ENCODE peak calls at places on chromosome 18, in seven cellular contexts. B is adrenal gland, I is HepG2, F is aorta, Z is H9, C is mammary epithelial cell, T is Karpas-422. E is an unnamed sample. For H3K4me1, the result is how much of the 10 kb centered on the place peaks cover.

GRCh38 chr18:63290456-63291200 is 28.9 kb downstream of the BCL2 start:
- DNase-seq in B (no peak), Z (no peak), F (no peak), C (no peak), I (no peak), T (no peak), E (no peak)

GRCh38 chr18:75125359-75126331 is 83.3 kb downstream of the PTGR3 start:
- DNase-seq in C (peak), F (no peak), I (peak), Z (peak), T (no peak), B (no peak), E (no peak)

GRCh38 chr18:9039441-9039950 is 63.0 kb upstream of the NDUFV2 start:
- DNase-seq in Z (no peak), T (no peak), B (no peak), C (no peak), F (no peak), I (no peak), E (no peak)

GRCh38 chr18:44039826-44040225 is 640.9 kb upstream of the SETBP1 start:
- DNase-seq in I (no peak), T (no peak), F (no peak), B (no peak), Z (no peak), C (no peak), E (no peak)

GRCh38 chr18:21164746-21165145 is 53.1 kb upstream of the ROCK1 start:
- DNase-seq in Z (no peak), F (no peak), C (no peak), T (no peak), B (no peak), I (no peak), E (no peak)

GRCh38 chr18:80200932-80201672 is 46.2 kb downstream of the PARD6G start:
- DNase-seq in I (no peak), Z (no peak), F (no peak), T (no peak), C (no peak), B (no peak), E (no peak)

GRCh38 chr18:33804258-33804657 is 226.2 kb downstream of the ASXL3 start:
- DNase-seq in C (peak), B (no peak), Z (no peak), I (no peak), F (no peak), T (peak), E (no peak)

GRCh38 chr18:79786781-79787526 is 10.8 kb upstream of the KCNG2 start:
- DNase-seq in I (no peak), Z (no peak), B (no peak), T (no peak), F (peak), C (no peak), E (no peak)

GRCh38 chr18:50218432-50219197 is 23.7 kb upstream of the MYO5B start:
- DNase-seq in I (peak), B (no peak), F (no peak), Z (peak), C (peak), T (peak), E (no peak)

GRCh38 chr18:56869189-56869777 is 218.1 kb downstream of the WDR7 start:
- DNase-seq in F (no peak), T (peak), C (peak), I (peak), Z (no peak), B (no peak), E (no peak)

GRCh38 chr18:76494541-76495403 is at the start of gene ZNF516:
- DNase-seq in F (peak), C (no peak), I (peak), T (peak), Z (no peak), B (peak), E (peak)

GRCh38 chr18:24499814-24500601 is 39.6 kb downstream of the HRH4 start:
- DNase-seq in I (no peak), F (no peak), T (no peak), Z (no peak), B (no peak), C (no peak), E (no peak)

GRCh38 chr18:8367217-8367988 is 241.8 kb upstream of the RAB12 start:
- DNase-seq in Z (peak), F (no peak), C (no peak), B (peak), T (no peak), I (no peak), E (peak)

GRCh38 chr18:42414756-42415454 is 459.9 kb downstream of the PIK3C3 start:
- DNase-seq in F (no peak), I (no peak), B (peak), Z (no peak), T (no peak), C (peak), E (peak)

GRCh38 chr18:10047237-10047636 is 133.4 kb downstream of the VAPA start:
- DNase-seq in C (no peak), I (no peak), T (no peak), F (no peak), B (no peak), Z (no peak), E (no peak)

GRCh38 chr18:57801379-57802165 is 1.5 kb downstream of the ATP8B1 start:
- DNase-seq in F (no peak), T (no peak), B (no peak), Z (peak), C (no peak), I (no peak), E (peak)

GRCh38 chr18:71077451-71077850 is 788.6 kb downstream of the SOCS6 start:
- DNase-seq in I (no peak), Z (no peak), B (no peak), F (no peak), C (no peak), T (no peak), E (no peak)

GRCh38 chr18:71398530-71398929 is 1109.7 kb downstream of the SOCS6 start:
- DNase-seq in I (peak), C (no peak), F (no peak), B (no peak), Z (peak), T (peak), E (no peak)

GRCh38 chr18:78999939-79000338 is 20.3 kb downstream of the SALL3 start:
- DNase-seq in I (no peak), C (no peak), Z (no peak), F (no peak), T (no peak), B (no peak), E (no peak)

GRCh38 chr18:29184654-29185053 is 1007.7 kb upstream of the CDH2 start:
- DNase-seq in I (no peak), F (no peak), Z (no peak), T (no peak), C (peak), B (no peak), E (no peak)

GRCh38 chr18:27378396-27379094 is 193.4 kb upstream of the CHST9 start:
- DNase-seq in F (no peak), C (peak), T (no peak), B (no peak), I (no peak), Z (no peak), E (no peak)

GRCh38 chr18:49227456-49227855 is 233.0 kb downstream of the DYM start:
- DNase-seq in I (no peak), C (peak), T (no peak), Z (no peak), B (no peak), F (no peak), E (no peak)

GRCh38 chr18:21958707-21959457 is 210.5 kb upstream of the GATA6 start:
- DNase-seq in Z (no peak), C (no peak), T (no peak), F (no peak), I (no peak), B (peak), E (no peak)

GRCh38 chr18:75252136-75252535 is 41.5 kb downstream of the TSHZ1 start:
- DNase-seq in Z (no peak), T (no peak), F (no peak), I (no peak), C (no peak), B (no peak), E (no peak)

GRCh38 chr18:5197032-5197434 is at the start of gene AKAIN1:
- DNase-seq in F (peak), I (peak), T (no peak), C (peak), B (peak), Z (peak), E (peak)

GRCh38 chr18:8288447-8289213 is 320.6 kb upstream of the RAB12 start:
- DNase-seq in T (no peak), I (no peak), B (peak), Z (no peak), F (no peak), C (no peak), E (no peak)

GRCh38 chr18:55343396-55344073 is 244.5 kb downstream of the TCF4 start:
- DNase-seq in C (peak), T (peak), F (no peak), I (no peak), B (no peak), Z (no peak), E (no peak)

GRCh38 chr18:55345103-55345950 is 242.7 kb downstream of the TCF4 start:
- DNase-seq in C (no peak), F (no peak), Z (no peak), B (no peak), I (no peak), T (no peak), E (no peak)

GRCh38 chr18:55346387-55346786 is 241.6 kb downstream of the TCF4 start:
- DNase-seq in Z (no peak), B (no peak), I (no peak), T (no peak), F (no peak), C (no peak), E (no peak)

GRCh38 chr18:55349685-55350084 is 238.3 kb downstream of the TCF4 start:
- DNase-seq in I (no peak), T (no peak), B (no peak), C (no peak), F (no peak), Z (no peak), E (no peak)

DNA sequence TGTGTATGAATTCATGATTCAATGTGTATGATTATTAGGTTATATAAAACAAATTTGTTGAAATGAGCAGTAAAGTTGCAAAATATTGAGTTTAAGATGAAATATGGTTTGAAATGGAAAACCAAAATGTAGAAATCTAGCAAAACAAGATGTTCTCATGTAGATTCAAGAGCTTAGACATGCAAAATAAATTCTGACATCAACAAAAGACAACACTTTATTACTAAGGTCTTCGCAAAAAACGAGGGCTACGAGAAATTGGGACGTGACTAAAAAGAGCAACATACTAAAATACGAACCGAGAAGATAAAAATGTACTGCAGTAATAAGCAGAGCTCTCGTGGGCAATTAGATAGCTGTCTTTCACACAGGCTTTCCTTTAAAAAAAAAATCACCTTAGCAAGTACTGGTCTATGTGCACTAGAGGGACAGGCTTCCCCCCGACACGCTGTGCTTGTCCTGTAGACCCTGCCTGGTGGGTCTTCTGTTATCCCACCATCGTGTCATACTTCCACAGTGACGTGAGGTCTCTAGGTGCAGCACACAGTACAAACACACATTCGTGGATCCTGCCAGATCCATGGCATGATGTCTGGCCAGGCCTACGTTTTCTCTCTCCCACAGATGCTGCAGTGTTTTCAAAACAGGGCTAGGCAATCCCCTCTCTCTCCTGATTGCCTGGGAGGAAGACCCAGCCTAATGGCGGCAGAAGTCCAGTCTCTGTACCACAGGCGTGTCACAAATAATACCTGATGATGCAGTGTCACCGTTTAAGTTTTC is 240.8 kb downstream of the TCF4 start:
- DNase-seq in F (no peak), B (no peak), T (no peak), I (no peak), Z (no peak), C (no peak), E (no peak)
- H3K4me1 ChIP-seq in F (under half), B (under half), T (half or more), I (under half), Z (under half), C (under half), E (under half)

DNA sequence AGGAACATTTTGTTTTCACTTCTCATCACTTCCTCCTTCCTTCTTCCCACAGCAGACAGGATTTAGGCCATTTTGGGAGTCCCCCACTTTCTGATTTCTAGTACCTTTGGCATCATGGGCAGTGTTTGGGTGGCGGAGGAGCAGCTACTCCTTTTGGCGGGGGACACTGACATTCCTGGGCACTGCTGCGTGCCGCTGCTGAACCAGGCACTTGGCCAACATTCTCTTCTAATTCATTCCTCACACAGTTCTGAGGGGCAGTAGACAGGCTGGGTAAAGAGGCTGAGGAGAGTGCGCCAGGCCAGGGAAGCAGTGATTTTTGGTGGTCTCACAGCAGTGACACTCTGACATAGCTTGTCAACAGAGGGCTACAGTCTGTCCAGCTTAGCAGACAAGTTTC is 270.2 kb downstream of the LOXHD1 start:
- DNase-seq in B (no peak), I (no peak), C (no peak), Z (no peak), F (peak), T (no peak), E (peak)
- H3K27ac ChIP-seq in B (no peak), I (no peak), C (no peak), Z (no peak), F (no peak), T (no peak), E (peak)

DNA sequence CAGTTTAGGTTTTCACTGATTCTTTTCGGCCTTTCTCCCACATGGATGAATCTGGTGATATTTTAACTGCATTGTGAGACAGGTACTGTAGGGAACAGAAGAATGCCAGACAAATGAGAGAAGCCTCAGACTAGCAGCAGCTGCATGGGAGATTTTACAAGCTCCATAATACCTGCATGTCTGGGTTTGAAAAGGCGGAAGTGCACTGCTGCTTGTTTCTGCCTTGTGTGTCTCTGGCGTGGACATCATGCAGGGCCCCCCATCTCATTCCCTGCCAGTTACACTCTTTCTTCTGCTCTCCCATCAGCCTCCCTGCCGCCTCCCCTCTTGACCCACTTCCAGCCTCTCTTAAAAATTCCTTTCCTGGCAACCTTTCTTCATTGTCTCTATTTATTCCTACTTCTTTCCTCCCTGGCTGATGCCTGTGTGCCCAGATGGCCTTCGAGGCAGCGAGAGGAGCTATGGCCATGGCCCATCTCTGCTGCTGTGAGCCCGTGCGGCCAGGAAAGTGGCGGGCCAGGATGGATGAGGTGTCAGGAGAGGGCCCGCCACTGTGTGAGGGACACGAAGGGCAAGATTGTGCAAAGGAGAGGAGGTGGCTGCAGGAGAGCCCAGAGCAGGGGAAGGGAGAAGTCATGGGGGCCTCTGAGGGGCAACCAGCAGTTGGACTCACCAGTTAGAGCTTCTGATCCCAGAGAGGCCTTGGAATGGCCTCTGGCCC is 33.8 kb downstream of the IMPA2 start:
- DNase-seq in C (no peak), I (no peak), F (no peak), B (peak), Z (no peak), T (no peak), E (no peak)
- H3K4me1 ChIP-seq in C (under half), I (under half), F (under half), B (under half), Z (under half), T (under half), E (under half)

GRCh38 chr18:361941-362913 is 94.4 kb upstream of the THOC1 start:
- DNase-seq in B (no peak), Z (peak), T (no peak), C (no peak), I (peak), F (peak), E (no peak)
- H3K27ac ChIP-seq in B (no peak), Z (no peak), T (no peak), C (no peak), I (peak), F (no peak), E (no peak)

GRCh38 chr18:13378150-13378549 is 159.6 kb downstream of the LDLRAD4 start:
- DNase-seq in C (no peak), F (no peak), T (no peak), Z (no peak), B (no peak), I (no peak), E (no peak)
- H3K4me1 ChIP-seq in C (under half), F (under half), T (under half), Z (under half), B (under half), I (under half), E (under half)

DNA sequence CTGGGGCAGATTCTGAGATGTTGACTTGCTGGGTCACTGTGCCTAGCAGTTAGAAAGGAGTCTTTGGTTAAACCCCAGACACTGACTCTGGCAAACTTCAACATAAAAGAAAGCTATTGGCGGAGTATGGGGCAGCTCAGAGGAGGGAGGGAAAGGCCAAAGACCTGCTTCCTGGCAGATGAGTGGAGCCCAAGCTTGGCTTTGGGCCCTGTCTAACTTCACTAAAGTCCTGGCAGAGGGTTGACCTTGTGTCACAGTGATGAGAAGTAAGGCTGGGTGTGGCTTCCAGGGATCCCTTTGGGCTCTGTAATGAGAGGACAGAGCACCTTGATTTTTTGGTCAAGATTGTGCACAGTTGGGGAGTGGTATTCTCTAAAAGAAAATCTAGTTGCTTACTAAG is 129.8 kb upstream of the SEC11C start:
- DNase-seq in B (no peak), I (no peak), F (no peak), Z (no peak), C (no peak), T (no peak), E (no peak)
- H3K27ac ChIP-seq in B (no peak), I (no peak), F (no peak), Z (no peak), C (no peak), T (no peak), E (no peak)

DNA sequence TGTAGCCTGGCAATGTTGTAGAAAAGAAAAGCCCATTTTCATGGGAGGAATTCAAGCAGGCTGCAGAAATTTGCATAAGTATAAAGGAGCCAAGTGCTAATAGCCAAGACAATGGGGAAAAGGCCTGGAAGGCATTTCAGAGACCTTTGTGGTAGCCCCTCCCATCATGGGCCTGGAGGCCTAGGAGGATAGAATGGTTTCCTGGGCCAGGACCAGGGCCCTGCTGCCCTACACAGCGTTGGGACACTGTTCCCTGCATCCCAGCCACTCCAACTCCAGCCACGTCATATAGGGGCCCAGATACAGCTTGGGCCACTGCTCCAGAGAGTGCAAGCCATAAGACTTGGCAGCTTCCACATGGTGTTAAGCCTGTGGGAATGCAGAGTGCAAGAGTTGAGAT is 8.1 kb upstream of the ZNF24 start:
- DNase-seq in F (no peak), B (no peak), C (no peak), T (no peak), I (no peak), Z (no peak), E (no peak)
- H3K4me1 ChIP-seq in F (under half), B (under half), C (under half), T (under half), I (under half), Z (under half), E (under half)

E was measured in right cardiac atrium.